ENCODE peak calls at places on chromosomes 13 and 19, in ten cellular contexts. H is progenitor cell of endocrine pancreas, B is endodermal cell, U is BJ, C is HFFc6, I is ascending aorta, K is endothelial cell, F is MM.1S, M is natural killer cell, G is adrenal gland. S is an unnamed sample.

GRCh38 chr13:23320926-23321533 is 112.5 kb downstream of the SACS start:
- DNase-seq in I (no peak), F (no peak), C (no peak), G (no peak), K (no peak), M (no peak), B (no peak), U (no peak), H (no peak), S (no peak)

GRCh38 chr13:99425485-99426341 is 75.6 kb upstream of the TM9SF2 start:
- DNase-seq in K (no peak), G (no peak), C (no peak), U (no peak), F (peak), H (no peak), B (no peak), I (no peak), M (no peak), S (no peak)

GRCh38 chr13:29676535-29676934 is 81.0 kb upstream of the SLC7A1 start:
- DNase-seq in F (no peak), K (no peak), U (peak), G (no peak), M (no peak), I (no peak), H (no peak), B (no peak), C (peak), S (no peak)

GRCh38 chr13:90675129-90675528 is 672.4 kb upstream of the MIR17HG start:
- DNase-seq in C (no peak), H (no peak), U (no peak), I (no peak), F (no peak), M (no peak), K (no peak), B (no peak), G (no peak), S (no peak)

GRCh38 chr19:10102787-10103236 is 334 bp upstream of the ANGPTL6 start:
- DNase-seq in I (no peak), C (no peak), G (no peak), B (no peak), K (no peak), H (no peak), M (no peak), F (no peak), U (no peak), S (no peak)

GRCh38 chr13:52127783-52128702 is 830 bp downstream of the NEK5 start:
- DNase-seq in I (no peak), B (peak), G (peak), K (peak), M (no peak), F (peak), C (peak), H (peak), U (peak), S (no peak)

GRCh38 chr19:51163257-51163656 is 21.2 kb downstream of the SIGLEC7 start:
- DNase-seq in H (no peak), C (no peak), I (no peak), B (peak), K (no peak), F (no peak), U (no peak), M (no peak), G (no peak), S (no peak)

GRCh38 chr19:32519023-32519422 is 62.0 kb upstream of the PDCD5 start:
- DNase-seq in B (no peak), F (peak), U (no peak), K (no peak), G (no peak), M (no peak), H (no peak), I (no peak), C (no peak), S (no peak)

GRCh38 chr13:73984949-73985691 is 149.1 kb downstream of the KLF12 start:
- DNase-seq in G (no peak), C (no peak), F (no peak), H (no peak), M (no peak), U (no peak), K (no peak), I (no peak), B (peak), S (no peak)

GRCh38 chr19:11067356-11068113 is 21.7 kb upstream of the LDLR start:
- DNase-seq in I (no peak), F (no peak), G (no peak), U (no peak), C (peak), H (no peak), K (no peak), M (no peak), B (no peak), S (no peak)

GRCh38 chr19:18946335-18946734 is 5.3 kb upstream of the HOMER3 start:
- DNase-seq in H (no peak), U (no peak), F (no peak), G (no peak), K (no peak), I (no peak), M (no peak), B (no peak), C (no peak), S (no peak)

GRCh38 chr13:72400859-72401258 is 326.6 kb downstream of the MZT1 start:
- DNase-seq in H (no peak), C (no peak), G (no peak), M (no peak), B (no peak), I (no peak), U (no peak), K (no peak), F (no peak), S (no peak)

GRCh38 chr19:1648926-1649541 is 3.4 kb downstream of the TCF3 start:
- DNase-seq in C (no peak), U (no peak), B (no peak), M (no peak), F (peak), K (no peak), I (no peak), H (no peak), G (no peak), S (no peak)

GRCh38 chr13:30607908-30608307 is 9.8 kb upstream of the USPL1 start:
- DNase-seq in K (no peak), C (no peak), G (no peak), U (no peak), M (peak), I (no peak), F (peak), H (no peak), B (no peak), S (no peak)

GRCh38 chr19:34669305-34669704 is 7.7 kb downstream of the SCGB2B2 start:
- DNase-seq in M (no peak), C (no peak), G (no peak), I (no peak), B (no peak), H (no peak), K (no peak), U (no peak), F (no peak), S (no peak)

GRCh38 chr13:113398963-113399754 is 35.2 kb upstream of the GRTP1 start:
- DNase-seq in I (no peak), U (no peak), K (no peak), M (no peak), H (no peak), G (no peak), F (no peak), B (peak), C (no peak), S (no peak)

GRCh38 chr13:28716511-28716910 is 2.3 kb downstream of the SLC46A3 start:
- DNase-seq in G (peak), I (no peak), K (no peak), B (peak), H (no peak), C (peak), M (no peak), U (peak), F (no peak), S (no peak)

GRCh38 chr13:50426932-50427331 is 411.7 kb downstream of the KCNRG start:
- DNase-seq in G (peak), F (no peak), H (no peak), B (no peak), I (no peak), M (no peak), U (no peak), C (no peak), K (no peak), S (no peak)

GRCh38 chr19:5434970-5435641 is 20.1 kb upstream of the ZNRF4 start:
- DNase-seq in M (no peak), U (peak), H (no peak), K (no peak), F (no peak), B (no peak), I (no peak), C (peak), G (peak), S (no peak)

GRCh38 chr13:30585748-30586262 is 31.9 kb upstream of the USPL1 start:
- DNase-seq in G (peak), I (no peak), H (no peak), M (no peak), B (no peak), C (peak), F (no peak), K (no peak), U (no peak), S (no peak)

GRCh38 chr19:3178377-3178972 is at the start of gene S1PR4:
- DNase-seq in U (no peak), H (no peak), G (peak), M (peak), F (no peak), I (no peak), K (no peak), C (no peak), B (no peak), S (peak)

GRCh38 chr19:9362905-9363304 is at the start of gene ZNF177:
- DNase-seq in U (no peak), F (no peak), B (no peak), M (no peak), K (no peak), I (no peak), H (no peak), G (no peak), C (no peak), S (no peak)

GRCh38 chr19:29525901-29526729 is at the start of gene VSTM2B:
- DNase-seq in U (no peak), G (no peak), K (peak), M (no peak), C (no peak), F (no peak), B (peak), H (no peak), I (no peak), S (no peak)

GRCh38 chr13:35566340-35566739 is 89.9 kb upstream of the MAB21L1 start:
- DNase-seq in M (peak), B (no peak), U (no peak), I (no peak), G (no peak), K (no peak), F (peak), H (no peak), C (no peak), S (no peak)

GRCh38 chr13:114313061-114313860 is 1.0 kb upstream of the CHAMP1 start:
- DNase-seq in F (peak), B (no peak), H (no peak), C (no peak), M (no peak), G (peak), K (no peak), I (no peak), U (no peak), S (no peak)

GRCh38 chr13:20566424-20566916 is 487 bp upstream of the IFT88 start:
- DNase-seq in M (no peak), I (no peak), K (no peak), C (peak), F (peak), H (no peak), B (no peak), G (peak), U (peak), S (peak)

GRCh38 chr19:7067716-7068115 is 1.8 kb upstream of the ZNF557 start:
- DNase-seq in H (no peak), G (no peak), M (no peak), I (no peak), B (no peak), U (no peak), F (no peak), K (no peak), C (peak), S (no peak)

GRCh38 chr19:16436780-16437179 is 35.0 kb downstream of the EPS15L1 start:
- DNase-seq in H (no peak), F (no peak), G (no peak), B (no peak), U (no peak), M (no peak), I (no peak), K (no peak), C (no peak), S (no peak)
- TF ChIP-seq CTCF in H (no peak), F (peak), G (no peak), B (no peak), U (no peak), M (no peak), I (no peak), K (no peak), C (no peak), S (no peak)

DNA sequence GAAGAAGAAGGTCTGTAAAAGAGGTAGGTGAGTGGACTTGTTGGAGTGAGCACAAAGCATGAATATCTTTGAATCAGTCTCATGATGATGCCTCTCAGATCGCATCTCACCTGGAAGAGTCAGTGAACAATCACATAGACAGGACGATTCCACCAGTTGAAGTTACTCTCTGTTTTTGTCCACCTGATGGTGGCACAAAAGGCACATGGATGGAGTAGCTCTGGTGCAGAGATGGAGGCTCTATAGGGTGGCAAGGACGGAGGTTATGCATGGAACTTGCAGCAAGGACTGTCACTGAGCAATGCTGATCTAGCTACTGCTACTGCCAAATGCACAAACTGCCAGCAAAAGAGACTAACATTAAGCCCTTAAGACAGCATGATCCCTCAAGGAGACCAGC is 10.3 kb upstream of the MYCBP2 start:
- DNase-seq in I (no peak), C (no peak), F (no peak), H (no peak), U (no peak), M (no peak), G (no peak), B (no peak), K (no peak), S (no peak)
- TF ChIP-seq CTCF in I (no peak), C (no peak), F (no peak), H (no peak), U (no peak), M (no peak), G (no peak), B (peak), K (no peak), S (no peak)

GRCh38 chr19:4217429-4218264 is 11.7 kb upstream of the EBI3 start:
- DNase-seq in G (no peak), U (no peak), I (no peak), B (no peak), C (no peak), H (no peak), K (no peak), M (no peak), F (no peak), S (no peak)
- TF ChIP-seq CTCF in G (no peak), U (no peak), I (no peak), B (no peak), C (no peak), H (no peak), K (no peak), M (no peak), F (no peak), S (no peak)

GRCh38 chr13:102770435-102770834 is 3.2 kb downstream of the TEX30 start:
- DNase-seq in F (no peak), G (no peak), K (no peak), I (no peak), C (no peak), H (no peak), U (no peak), M (no peak), B (no peak), S (no peak)

GRCh38 chr13:102772042-102772425 is 1.6 kb downstream of the TEX30 start:
- DNase-seq in U (no peak), C (no peak), K (no peak), H (no peak), M (no peak), G (no peak), B (no peak), I (no peak), F (no peak), S (no peak)

GRCh38 chr13:102768914-102769313 is 4.7 kb downstream of the TEX30 start:
- DNase-seq in U (no peak), G (no peak), K (no peak), C (no peak), B (no peak), I (no peak), F (no peak), H (no peak), M (no peak), S (no peak)

GRCh38 chr13:102771298-102772041 is 2.1 kb downstream of the TEX30 start:
- DNase-seq in F (no peak), M (no peak), I (no peak), C (no peak), G (no peak), K (no peak), U (no peak), B (no peak), H (no peak), S (no peak)

GRCh38 chr13:102769679-102770078 is 3.9 kb downstream of the TEX30 start:
- DNase-seq in G (no peak), B (no peak), M (no peak), U (no peak), K (no peak), F (no peak), I (no peak), H (no peak), C (no peak), S (no peak)
- TF ChIP-seq CTCF in G (no peak), B (no peak), M (no peak), U (no peak), K (no peak), F (no peak), I (no peak), H (no peak), C (no peak), S (no peak)

S was measured in CD14-positive monocyte.